ENCODE peak calls at places on chromosomes 4 and X, in four cellular contexts. W is HepG2, G is A549, H is K562. V is an unnamed sample.

GRCh38 chr4:56129431-56129861 is 180.7 kb downstream of the CEP135 start:
- DNase-seq in W (peak; percentile 56), H (no peak), G (peak; percentile 48), V (peak; percentile 66)

GRCh38 chrX:9131066-9131465 is 97.1 kb upstream of the FAM9B start:
- DNase-seq in H (no peak), G (no peak), W (no peak), V (no peak)

GRCh38 chr4:153022233-153022632 is 86.1 kb downstream of the FHDC1 start:
- DNase-seq in H (no peak), W (no peak), G (no peak), V (no peak)

GRCh38 chr4:123398803-123399637 is 2.4 kb downstream of the SPRY1 start:
- DNase-seq in W (peak; percentile 75), G (peak; percentile 66), H (no peak), V (peak; percentile 45)

GRCh38 chr4:67438975-67439374 is 106.3 kb downstream of the CENPC start:
- DNase-seq in W (no peak), H (no peak), G (no peak), V (no peak)

GRCh38 chr4:2249526-2249991 is 7.6 kb upstream of the HAUS3 start:
- DNase-seq in G (no peak), H (no peak), W (no peak), V (no peak)

GRCh38 chrX:141642979-141643378 is 53.5 kb downstream of the SPANXA2 start:
- DNase-seq in G (peak; percentile 4), W (no peak), H (no peak), V (no peak)

GRCh38 chrX:72714471-72714916 is 388 bp upstream of the PHKA1 start:
- DNase-seq in H (no peak), W (peak; percentile 12), G (peak; percentile 75), V (peak; percentile 40)

GRCh38 chr4:154427149-154427548 is 64.5 kb downstream of the DCHS2 start:
- DNase-seq in G (no peak), W (no peak), H (no peak), V (no peak)

GRCh38 chrX:135086197-135086854 is 34.0 kb downstream of the ETDB start:
- DNase-seq in W (peak; percentile 39), G (peak; percentile 66), H (peak; percentile 43), V (no peak)

GRCh38 chr4:151905197-151905596 is 144.4 kb upstream of the GATB start:
- DNase-seq in H (no peak), W (no peak), G (no peak), V (no peak)

GRCh38 chrX:136193771-136194170 is 46.4 kb downstream of the FHL1 start:
- DNase-seq in H (no peak), W (no peak), G (no peak), V (no peak)

GRCh38 chr4:133268205-133268604 is 119.1 kb downstream of the PCDH10 start:
- DNase-seq in W (no peak), G (no peak), H (peak; percentile 12), V (no peak)

GRCh38 chr4:151436093-151436518 is 27.1 kb downstream of the FHIP1A start:
- DNase-seq in G (no peak), W (no peak), H (no peak), V (no peak)

GRCh38 chrX:134338527-134338926 is 101.5 kb downstream of the CCDC160 start:
- DNase-seq in G (no peak), W (no peak), H (no peak), V (no peak)

GRCh38 chr4:80294206-80294605 is 27.7 kb downstream of the FGF5 start:
- DNase-seq in W (no peak), G (no peak), H (no peak), V (no peak)

GRCh38 chr4:150986085-150986484 is 29.0 kb downstream of the LRBA start:
- DNase-seq in H (no peak), W (no peak), G (no peak), V (no peak)

GRCh38 chrX:147894332-147894870 is 17.3 kb upstream of the FMR1 start:
- DNase-seq in G (no peak), H (no peak), W (no peak), V (no peak)

GRCh38 chrX:115226929-115227328 is 7.0 kb downstream of the LRCH2 start:
- DNase-seq in H (no peak), W (peak; percentile 33), G (peak; percentile 51), V (peak; percentile 13)

GRCh38 chrX:72306851-72307645 is 1.3 kb upstream of the CITED1 start:
- DNase-seq in H (peak; percentile 45), W (peak; percentile 17), G (peak; percentile 75), V (peak; percentile 51)

GRCh38 chrX:41705680-41706374 is 17.1 kb downstream of the GPR34 start:
- DNase-seq in H (no peak), G (no peak), W (no peak), V (no peak)

GRCh38 chr4:83358410-83358809 is 23.8 kb upstream of the HPSE start:
- DNase-seq in H (no peak), W (peak; percentile 34), G (peak; percentile 37), V (no peak)

GRCh38 chr4:110704748-110705439 is 82.0 kb upstream of the PITX2 start:
- DNase-seq in H (no peak), G (no peak), W (no peak), V (no peak)

GRCh38 chr4:128220286-128221235 is 67.1 kb downstream of the PGRMC2 start:
- DNase-seq in W (peak; percentile 11), H (peak; percentile 21), G (peak; percentile 62), V (no peak)

GRCh38 chr4:70737006-70737405 is 15.2 kb downstream of the RUFY3 start:
- DNase-seq in G (no peak), W (no peak), H (no peak), V (no peak)

GRCh38 chrX:53287493-53288138 is 6.2 kb upstream of the IQSEC2 start:
- DNase-seq in G (no peak), W (no peak), H (no peak), V (no peak)

GRCh38 chr4:126820631-126821030 is 812.1 kb upstream of the INTU start:
- DNase-seq in W (no peak), H (no peak), G (no peak), V (no peak)

GRCh38 chr4:176443117-176443516 is 123.4 kb downstream of the SPCS3 start:
- DNase-seq in W (no peak), G (peak; percentile 82), H (no peak), V (no peak)

GRCh38 chr4:187084696-187085095 is 361.0 kb upstream of the FAT1 start:
- DNase-seq in G (no peak), W (no peak), H (no peak), V (no peak)

GRCh38 chr4:80173387-80173786 is 23.9 kb upstream of the PRDM8 start:
- DNase-seq in W (no peak), H (no peak), G (no peak), V (no peak)

GRCh38 chr4:164572877-164573279 is 181.1 kb upstream of the SMIM31 start:
- DNase-seq in W (no peak), G (no peak), H (no peak), V (no peak)

GRCh38 chr4:185559913-185560281 is 24.6 kb upstream of the PDLIM3 start:
- DNase-seq in G (peak; percentile 78), H (no peak), W (peak; percentile 61), V (peak; percentile 14)

GRCh38 chrX:8273451-8273894 is 102.4 kb upstream of the VCX2 start:
- DNase-seq in G (no peak), W (no peak), H (no peak), V (no peak)

GRCh38 chr4:87540176-87541058 is 11.2 kb upstream of the SPARCL1 start:
- DNase-seq in W (no peak), H (no peak), G (no peak), V (no peak)

GRCh38 chrX:123846598-123847038 is 13.2 kb upstream of the XIAP start:
- DNase-seq in W (no peak), G (peak; percentile 50), H (no peak), V (no peak)

GRCh38 chr4:968221-968620 is 5.1 kb downstream of the DGKQ start:
- DNase-seq in G (no peak), W (no peak), H (no peak), V (no peak)
- TF ChIP-seq NR3C1 in G (no peak), W (no peak), H (no peak), V (no peak)

GRCh38 chr4:95693594-95693993 is 144.8 kb upstream of the UNC5C start:
- DNase-seq in H (no peak), W (no peak), G (peak; percentile 24), V (peak; percentile 17)
- TF ChIP-seq NR3C1 in H (no peak), W (no peak), G (no peak), V (no peak)

GRCh38 chr4:13547563-13548041 is 3.3 kb upstream of the NKX3-2 start:
- DNase-seq in H (no peak), W (no peak), G (no peak), V (peak; percentile 52)

GRCh38 chr4:13545394-13545808 is 1.1 kb upstream of the NKX3-2 start:
- DNase-seq in G (no peak), H (no peak), W (no peak), V (no peak)

GRCh38 chr4:13544556-13545393 is 467 bp upstream of the NKX3-2 start:
- DNase-seq in G (peak; percentile 73), W (peak; percentile 66), H (peak; percentile 94), V (peak; percentile 95)

GRCh38 chr4:13546855-13547562 is 2.7 kb upstream of the NKX3-2 start:
- DNase-seq in G (no peak), W (no peak), H (no peak), V (peak; percentile 70)

GRCh38 chr4:13546374-13546854 is 2.1 kb upstream of the NKX3-2 start:
- DNase-seq in H (no peak), W (no peak), G (no peak), V (no peak)
- TF ChIP-seq NR3C1 in H (no peak), W (no peak), G (no peak), V (no peak)

DNA sequence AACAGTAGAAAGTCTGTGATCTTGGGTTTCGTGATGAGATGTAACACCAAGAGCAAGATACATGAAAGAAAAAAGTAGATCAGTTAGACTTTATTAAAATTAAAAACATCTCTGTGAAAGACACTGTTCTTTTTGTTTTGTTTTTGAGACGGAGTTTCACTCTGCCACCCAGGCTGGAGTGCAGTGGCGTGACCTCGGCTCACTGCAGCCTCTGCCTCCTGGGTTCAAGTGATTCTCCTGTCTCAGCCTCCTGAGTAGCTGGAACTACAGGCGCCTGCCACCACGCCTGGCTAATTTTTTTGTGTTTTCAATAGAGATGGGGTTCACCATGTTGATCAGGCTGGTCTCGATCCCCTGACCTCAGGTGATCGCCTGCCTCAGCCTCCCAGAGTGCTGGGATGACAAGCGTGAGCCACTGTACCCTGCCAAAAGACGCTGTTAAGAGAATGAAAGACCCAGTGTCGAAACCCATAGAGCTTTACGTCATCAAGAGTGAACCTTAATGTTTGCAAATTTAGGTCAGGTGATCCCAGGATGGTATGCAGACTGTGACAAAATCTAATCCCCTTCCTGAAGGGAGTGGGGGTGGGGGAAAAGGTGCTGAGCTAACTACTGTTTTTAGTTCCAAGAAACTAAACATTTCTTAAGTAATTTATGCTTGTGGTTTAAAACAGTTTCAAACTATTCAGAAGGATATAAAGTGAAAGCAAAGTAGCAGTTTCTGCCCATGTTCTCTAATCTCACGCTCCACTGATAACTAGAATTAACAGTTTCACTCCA is 8.0 kb downstream of the OFD1 start:
- DNase-seq in W (peak; percentile 21), H (no peak), G (no peak), V (no peak)
- TF ChIP-seq NR3C1 in W (no peak), H (no peak), G (no peak), V (no peak)

DNA sequence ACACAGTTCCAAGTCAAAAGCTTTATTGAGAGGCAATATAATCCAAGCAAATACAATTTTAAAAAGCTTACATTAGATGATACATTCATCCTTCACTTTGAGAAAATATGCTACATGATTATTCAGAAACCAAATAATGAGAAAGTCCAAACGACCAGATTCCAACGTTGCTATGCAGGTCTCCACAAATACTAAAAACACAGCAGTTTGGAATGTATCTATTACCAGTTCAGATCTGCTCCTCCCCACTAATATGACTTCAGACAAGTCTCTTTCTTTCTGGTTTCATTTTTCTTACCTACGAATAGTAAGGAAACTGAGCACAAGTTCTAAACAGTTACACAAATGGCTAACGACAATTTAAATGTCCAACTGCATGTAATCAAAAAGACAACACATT is 9.5 kb downstream of the NAF1 start:
- DNase-seq in W (no peak), G (no peak), H (no peak), V (no peak)
- TF ChIP-seq NR3C1 in W (no peak), G (no peak), H (no peak), V (no peak)

V was measured in WTC11.